ENCODE peak calls at places on chromosomes 13 and 19, in seven cellular contexts. X, Z, V, N, T, L and C are unnamed samples.

GRCh38 chr13:44710576-44710975 is 134.4 kb upstream of the TSC22D1 start:
- DNase-seq in Z (peak), V (no peak), L (no peak), T (no peak), X (peak), N (no peak), C (no peak)

GRCh38 chr13:88461272-88462009 is 790.3 kb downstream of the SLITRK5 start:
- DNase-seq in X (no peak), V (peak), L (no peak), T (no peak), Z (no peak), N (no peak), C (no peak)

GRCh38 chr13:21670883-21671792 is at the start of gene FGF9:
- DNase-seq in T (peak), L (peak), N (peak), X (peak), V (peak), Z (peak), C (peak)

GRCh38 chr13:41700790-41701310 is 243.5 kb downstream of the RGCC start:
- DNase-seq in T (peak), L (no peak), V (no peak), X (peak), Z (peak), N (peak), C (no peak)

GRCh38 chr13:41017153-41017552 is 2.0 kb downstream of the ELF1 start:
- DNase-seq in Z (no peak), V (no peak), L (no peak), N (no peak), X (no peak), T (peak), C (no peak)

GRCh38 chr13:30216111-30216510 is 91.2 kb downstream of the KATNAL1 start:
- DNase-seq in N (no peak), X (no peak), Z (no peak), L (peak), V (peak), T (no peak), C (no peak)

GRCh38 chr19:40139533-40140287 is 49.0 kb upstream of the ZNF780A start:
- DNase-seq in V (no peak), T (no peak), X (peak), Z (peak), N (peak), L (peak), C (no peak)

GRCh38 chr19:18349524-18350128 is 9.2 kb downstream of the PGPEP1 start:
- DNase-seq in L (peak), V (peak), Z (peak), T (peak), N (peak), X (peak), C (peak)

GRCh38 chr13:52600666-52601065 is 41.6 kb upstream of the HNRNPA1L2 start:
- DNase-seq in Z (peak), L (no peak), X (no peak), T (no peak), N (no peak), V (no peak), C (no peak)

GRCh38 chr19:38683393-38684077 is 36.1 kb downstream of the ACTN4 start:
- DNase-seq in Z (peak), X (peak), V (peak), N (peak), T (peak), L (peak), C (no peak)

GRCh38 chr19:39410620-39411005 is 1.9 kb upstream of the PLEKHG2 start:
- DNase-seq in X (no peak), N (peak), V (no peak), Z (peak), T (no peak), L (no peak), C (no peak)

GRCh38 chr19:16463991-16464575 is 7.7 kb downstream of the EPS15L1 start:
- DNase-seq in V (no peak), T (no peak), X (peak), L (no peak), N (no peak), Z (no peak), C (no peak)

GRCh38 chr13:85698236-85698635 is 101.0 kb downstream of the SLITRK6 start:
- DNase-seq in L (no peak), Z (peak), V (no peak), N (no peak), X (peak), T (no peak), C (no peak)

GRCh38 chr19:45492627-45493470 is 4.0 kb downstream of the RTN2 start:
- DNase-seq in N (no peak), V (peak), L (peak), X (no peak), Z (peak), T (no peak), C (peak)

GRCh38 chr13:27080018-27080948 is 91.3 kb downstream of the USP12 start:
- DNase-seq in Z (no peak), V (no peak), X (peak), L (no peak), N (no peak), T (no peak), C (no peak)

GRCh38 chr13:75761373-75761772 is 125.2 kb downstream of the LMO7 start:
- DNase-seq in L (no peak), X (no peak), V (no peak), Z (peak), T (no peak), N (no peak), C (no peak)

GRCh38 chr13:74210693-74211393 is 76.6 kb upstream of the KLF12 start:
- DNase-seq in Z (peak), L (peak), X (peak), T (no peak), N (peak), V (no peak), C (no peak)

GRCh38 chr13:40765602-40766001 is 5.4 kb downstream of the MRPS31 start:
- DNase-seq in L (no peak), Z (no peak), X (no peak), T (no peak), V (no peak), N (no peak), C (no peak)

GRCh38 chr13:80486407-80486806 is 145.5 kb upstream of the SPRY2 start:
- DNase-seq in X (no peak), Z (peak), T (no peak), N (no peak), V (no peak), L (no peak), C (no peak)

GRCh38 chr19:10551698-10552301 is 8.1 kb downstream of the ATG4D start:
- DNase-seq in Z (peak), T (no peak), L (peak), V (peak), X (peak), N (no peak), C (no peak)

GRCh38 chr13:31200636-31200970 is 828 bp downstream of the B3GLCT start:
- DNase-seq in Z (peak), V (peak), T (peak), N (peak), L (peak), X (peak), C (no peak)

GRCh38 chr19:5951338-5951861 is 26.5 kb downstream of the RANBP3 start:
- DNase-seq in L (no peak), X (no peak), V (peak), T (peak), N (no peak), Z (no peak), C (peak)

GRCh38 chr19:5974721-5975387 is 3.1 kb downstream of the RANBP3 start:
- DNase-seq in L (no peak), T (no peak), X (no peak), N (no peak), V (no peak), Z (no peak), C (no peak)

GRCh38 chr13:94268661-94269060 is 210.8 kb downstream of the DCT start:
- DNase-seq in L (no peak), X (no peak), T (no peak), N (no peak), V (no peak), Z (no peak), C (no peak)

GRCh38 chr19:2050991-2051770 is at the start of gene MKNK2:
- DNase-seq in L (peak), N (peak), V (peak), T (peak), Z (peak), X (peak), C (peak)

GRCh38 chr13:47858678-47859050 is 142.4 kb downstream of the SUCLA2 start:
- DNase-seq in V (no peak), L (no peak), T (no peak), N (no peak), X (peak), Z (peak), C (no peak)

GRCh38 chr19:49940482-49940791 is 11.1 kb upstream of the NUP62 start:
- DNase-seq in N (no peak), Z (no peak), L (no peak), V (no peak), T (no peak), X (no peak), C (no peak)

GRCh38 chr19:48907671-48908070 is 7.6 kb downstream of the NUCB1 start:
- DNase-seq in T (peak), Z (no peak), V (no peak), X (no peak), N (no peak), L (no peak), C (no peak)

GRCh38 chr19:15456871-15457700 is 7.3 kb downstream of the RASAL3 start:
- DNase-seq in Z (no peak), T (peak), X (no peak), V (peak), L (no peak), N (peak), C (peak)

GRCh38 chr19:44876930-44877530 is 14.0 kb upstream of the TOMM40 start:
- DNase-seq in X (no peak), N (no peak), T (no peak), Z (no peak), L (no peak), V (no peak), C (no peak)

GRCh38 chr19:57302020-57302465 is 18.2 kb upstream of the ZNF543 start:
- DNase-seq in L (no peak), V (no peak), X (peak), N (peak), Z (peak), T (peak), C (no peak)

GRCh38 chr13:111115841-111116500 is 861 bp downstream of the ARHGEF7 start:
- DNase-seq in X (peak), Z (peak), V (peak), T (peak), L (peak), N (no peak), C (no peak)

GRCh38 chr13:86932935-86933334 is 738.2 kb upstream of the SLITRK5 start:
- DNase-seq in N (no peak), Z (peak), T (no peak), L (no peak), V (peak), X (no peak), C (no peak)

GRCh38 chr13:34349091-34349722 is 531.3 kb downstream of the RFC3 start:
- DNase-seq in X (peak), T (peak), L (no peak), N (no peak), V (no peak), Z (peak), C (peak)

GRCh38 chr19:2309734-2310362 is 1.9 kb upstream of the LINGO3 start:
- DNase-seq in Z (peak), T (no peak), X (peak), L (no peak), V (no peak), N (peak), C (peak)

GRCh38 chr19:35214766-35215422 is 13.6 kb downstream of the FAM187B start:
- DNase-seq in Z (no peak), N (no peak), V (no peak), T (no peak), X (no peak), L (no peak), C (no peak)

GRCh38 chr19:19597809-19598306 is 20.6 kb downstream of the PBX4 start:
- DNase-seq in N (no peak), Z (no peak), X (no peak), T (no peak), V (no peak), L (no peak), C (no peak)

GRCh38 chr13:29541400-29541799 is 54.1 kb downstream of the SLC7A1 start:
- DNase-seq in V (no peak), L (no peak), T (no peak), X (no peak), Z (no peak), N (no peak), C (no peak)

GRCh38 chr19:43997631-43998290 is 5.0 kb upstream of the ZNF230 start:
- DNase-seq in X (peak), T (no peak), N (no peak), Z (no peak), L (no peak), V (no peak), C (no peak)

GRCh38 chr19:35790981-35791813 is 15.8 kb downstream of the ARHGAP33 start:
- DNase-seq in L (no peak), N (peak), V (no peak), Z (no peak), X (no peak), T (no peak), C (no peak)